ENCODE peak calls at places on chromosome 16, in six cellular contexts. A, T, B, I, M and V are unnamed samples.

GRCh38 chr16:4414187-4414909 is 2.0 kb downstream of the CORO7 start:
- DNase-seq in A (no peak), T (no peak), B (no peak), I (no peak), M (no peak), V (no peak)

GRCh38 chr16:74626741-74627416 is 20.0 kb upstream of the GLG1 start:
- DNase-seq in A (no peak), T (no peak), B (no peak), I (no peak), M (no peak), V (no peak)

GRCh38 chr16:72921106-72921505 is 126.8 kb downstream of the ZFHX3 start:
- DNase-seq in A (no peak), T (no peak), B (no peak), I (no peak), M (no peak), V (no peak)

GRCh38 chr16:79768594-79768993 is 168.1 kb upstream of the MAF start:
- DNase-seq in A (no peak), T (no peak), B (no peak), I (no peak), M (no peak), V (no peak)

GRCh38 chr16:10951016-10951415 is 6.7 kb downstream of the CLEC16A start:
- DNase-seq in A (no peak), T (peak; percentile 71), B (peak; percentile 16), I (no peak), M (no peak), V (no peak)

GRCh38 chr16:74591914-74592650 is 14.8 kb downstream of the GLG1 start:
- DNase-seq in A (no peak), T (no peak), B (no peak), I (no peak), M (no peak), V (no peak)

GRCh38 chr16:85820604-85821372 is 21.3 kb downstream of the COX4I1 start:
- DNase-seq in A (no peak), T (no peak), B (no peak), I (no peak), M (no peak), V (no peak)

GRCh38 chr16:78485188-78485898 is 385.9 kb downstream of the WWOX start:
- DNase-seq in A (no peak), T (no peak), B (no peak), I (no peak), M (no peak), V (no peak)

GRCh38 chr16:56191807-56192643 is 736 bp downstream of the GNAO1 start:
- DNase-seq in A (no peak), T (no peak), B (no peak), I (no peak), M (no peak), V (no peak)

GRCh38 chr16:82651921-82652601 is 25.3 kb downstream of the CDH13 start:
- DNase-seq in A (no peak), T (no peak), B (no peak), I (no peak), M (no peak), V (no peak)

GRCh38 chr16:66273644-66274334 is 92.7 kb upstream of the CDH5 start:
- DNase-seq in A (peak; percentile 63), T (peak; percentile 66), B (peak; percentile 17), I (peak; percentile 52), M (no peak), V (no peak)

GRCh38 chr16:66205287-66206167 is 161.0 kb upstream of the CDH5 start:
- DNase-seq in A (no peak), T (peak; percentile 33), B (no peak), I (peak; percentile 77), M (no peak), V (no peak)

GRCh38 chr16:85568519-85568918 is 44.6 kb upstream of the GSE1 start:
- DNase-seq in A (no peak), T (no peak), B (no peak), I (no peak), M (no peak), V (no peak)

GRCh38 chr16:719815-720506 is 985 bp upstream of the ANTKMT start:
- DNase-seq in A (peak; percentile 61), T (no peak), B (no peak), I (no peak), M (no peak), V (no peak)

GRCh38 chr16:81574168-81574567 is 129.6 kb downstream of the CMIP start:
- DNase-seq in A (no peak), T (no peak), B (no peak), I (no peak), M (no peak), V (no peak)

GRCh38 chr16:54504372-54504771 is 217.8 kb upstream of the IRX3 start:
- DNase-seq in A (no peak), T (no peak), B (no peak), I (no peak), M (no peak), V (no peak)

GRCh38 chr16:22071352-22071923 is 20.9 kb upstream of the VWA3A start:
- DNase-seq in A (no peak), T (no peak), B (no peak), I (peak; percentile 6), M (no peak), V (no peak)

GRCh38 chr16:31108794-31109558 is 790 bp downstream of the BCKDK start:
- DNase-seq in A (no peak), T (no peak), B (no peak), I (no peak), M (no peak), V (no peak)

GRCh38 chr16:3856367-3857141 is 24.0 kb downstream of the CREBBP start:
- DNase-seq in A (no peak), T (no peak), B (no peak), I (no peak), M (no peak), V (no peak)

GRCh38 chr16:49695782-49696413 is 160.0 kb downstream of the ZNF423 start:
- DNase-seq in A (no peak), T (no peak), B (no peak), I (no peak), M (no peak), V (no peak)

GRCh38 chr16:25823891-25824290 is 132.1 kb downstream of the HS3ST4 start:
- DNase-seq in A (no peak), T (peak; percentile 10), B (no peak), I (no peak), M (no peak), V (no peak)

GRCh38 chr16:31537362-31537921 is 9.7 kb downstream of the AHSP start:
- DNase-seq in A (no peak), T (no peak), B (no peak), I (peak; percentile 9), M (no peak), V (no peak)

GRCh38 chr16:58487566-58488351 is 12.2 kb upstream of the NDRG4 start:
- DNase-seq in A (peak; percentile 68), T (peak; percentile 67), B (peak; percentile 50), I (peak; percentile 84), M (peak; percentile 64), V (peak; percentile 38)

GRCh38 chr16:4200000-4200780 is 41.7 kb downstream of the SRL start:
- DNase-seq in A (peak; percentile 57), T (peak; percentile 54), B (no peak), I (peak; percentile 70), M (peak; percentile 55), V (peak; percentile 36)

GRCh38 chr16:23464196-23464595 is 11.2 kb upstream of the COG7 start:
- DNase-seq in A (no peak), T (no peak), B (no peak), I (no peak), M (no peak), V (no peak)

GRCh38 chr16:84535408-84535807 is 30.9 kb upstream of the MEAK7 start:
- DNase-seq in A (no peak), T (no peak), B (no peak), I (no peak), M (no peak), V (no peak)

GRCh38 chr16:68022278-68022727 is 729 bp downstream of the DDX28 start:
- DNase-seq in A (no peak), T (no peak), B (no peak), I (no peak), M (peak; percentile 24), V (no peak)

GRCh38 chr16:71350821-71351557 is 7.5 kb upstream of the CALB2 start:
- DNase-seq in A (no peak), T (no peak), B (no peak), I (no peak), M (no peak), V (no peak)

GRCh38 chr16:17211797-17212196 is 259.0 kb downstream of the XYLT1 start:
- DNase-seq in A (no peak), T (no peak), B (no peak), I (no peak), M (no peak), V (no peak)

GRCh38 chr16:75248142-75248535 is 3.3 kb downstream of the BCAR1 start:
- DNase-seq in A (no peak), T (no peak), B (no peak), I (no peak), M (no peak), V (no peak)

GRCh38 chr16:63577891-63578290 is 1541.7 kb upstream of the CDH8 start:
- DNase-seq in A (no peak), T (no peak), B (no peak), I (no peak), M (no peak), V (no peak)